ENCODE peak calls at places on chromosomes 16 and 17, in eight cellular contexts. O, C, L, Q, K, I, E and T are unnamed samples.

GRCh38 chr17:18039535-18040286 is 503 bp downstream of the GID4 start:
- DNase-seq in O (no peak), C (peak; percentile 46), L (no peak), Q (peak; percentile 68), K (peak; percentile 74), I (peak; percentile 63), E (peak; percentile 32), T (no peak)

GRCh38 chr17:49218941-49219913 is 8.7 kb downstream of the ABI3 start:
- DNase-seq in O (peak; percentile 80), C (no peak), L (no peak), Q (no peak), K (no peak), I (peak; percentile 64), E (peak; percentile 54), T (no peak)

GRCh38 chr17:72122668-72123495 is 2.1 kb downstream of the SOX9 start:
- DNase-seq in O (peak; percentile 78), C (no peak), L (no peak), Q (peak; percentile 52), K (peak; percentile 70), I (peak; percentile 64), E (peak; percentile 65), T (no peak)

GRCh38 chr17:72376486-72377345 is 255.9 kb downstream of the SOX9 start:
- DNase-seq in O (no peak), C (no peak), L (no peak), Q (no peak), K (no peak), I (no peak), E (no peak), T (no peak)

GRCh38 chr16:89378947-89379771 is 111.2 kb downstream of the ANKRD11 start:
- DNase-seq in O (peak; percentile 70), C (no peak), L (no peak), Q (no peak), K (peak; percentile 55), I (no peak), E (no peak), T (no peak)

GRCh38 chr17:83079340-83079747 is at the start of gene METRNL:
- DNase-seq in O (peak; percentile 95), C (peak; percentile 66), L (peak; percentile 79), Q (peak; percentile 88), K (peak; percentile 92), I (peak; percentile 69), E (peak; percentile 70), T (peak; percentile 35)

GRCh38 chr16:4264546-4264945 is 8.3 kb downstream of the TFAP4 start:
- DNase-seq in O (no peak), C (no peak), L (peak; percentile 25), Q (no peak), K (no peak), I (no peak), E (peak; percentile 31), T (no peak)

GRCh38 chr16:11797957-11798299 is 870 bp upstream of the ZC3H7A start:
- DNase-seq in O (no peak), C (peak; percentile 13), L (no peak), Q (no peak), K (no peak), I (no peak), E (peak; percentile 37), T (no peak)

GRCh38 chr17:31677036-31677435 is 182.0 kb downstream of the COPRS start:
- DNase-seq in O (no peak), C (no peak), L (no peak), Q (no peak), K (no peak), I (no peak), E (no peak), T (no peak)

GRCh38 chr17:12973496-12974318 is 44.1 kb downstream of the ELAC2 start:
- DNase-seq in O (peak; percentile 78), C (no peak), L (peak; percentile 28), Q (peak; percentile 10), K (no peak), I (peak; percentile 69), E (no peak), T (no peak)

GRCh38 chr17:53792451-53792850 is 30.3 kb upstream of the KIF2B start:
- DNase-seq in O (no peak), C (no peak), L (no peak), Q (no peak), K (no peak), I (no peak), E (no peak), T (no peak)

GRCh38 chr16:89602273-89602951 is 11.0 kb upstream of the DPEP1 start:
- DNase-seq in O (no peak), C (peak; percentile 55), L (peak; percentile 40), Q (peak; percentile 44), K (no peak), I (peak; percentile 80), E (no peak), T (no peak)

GRCh38 chr17:39752241-39752831 is 14.6 kb downstream of the GRB7 start:
- DNase-seq in O (no peak), C (no peak), L (no peak), Q (no peak), K (peak; percentile 50), I (peak; percentile 42), E (no peak), T (no peak)

GRCh38 chr17:42365136-42365535 is 23.1 kb downstream of the STAT3 start:
- DNase-seq in O (no peak), C (peak; percentile 31), L (no peak), Q (no peak), K (no peak), I (no peak), E (no peak), T (no peak)

GRCh38 chr16:11791144-11791828 is 5.8 kb downstream of the ZC3H7A start:
- DNase-seq in O (peak; percentile 43), C (no peak), L (no peak), Q (peak; percentile 49), K (no peak), I (no peak), E (no peak), T (no peak)

GRCh38 chr16:824601-825000 is 24.1 kb upstream of the GNG13 start:
- DNase-seq in O (no peak), C (no peak), L (no peak), Q (no peak), K (no peak), I (no peak), E (no peak), T (no peak)

GRCh38 chr16:822909-823297 is 22.4 kb upstream of the GNG13 start:
- DNase-seq in O (no peak), C (no peak), L (no peak), Q (no peak), K (no peak), I (no peak), E (no peak), T (no peak)

GRCh38 chr16:824194-824593 is 23.7 kb upstream of the GNG13 start:
- DNase-seq in O (no peak), C (no peak), L (no peak), Q (no peak), K (no peak), I (no peak), E (no peak), T (no peak)

GRCh38 chr16:827513-827912 is 27.0 kb upstream of the GNG13 start:
- DNase-seq in O (no peak), C (no peak), L (no peak), Q (no peak), K (no peak), I (no peak), E (no peak), T (no peak)

GRCh38 chr16:825298-826061 is 24.9 kb upstream of the GNG13 start:
- DNase-seq in O (no peak), C (no peak), L (peak; percentile 39), Q (no peak), K (no peak), I (no peak), E (no peak), T (no peak)
- H3K27ac ChIP-seq in O (no peak overlapping the region), C (no peak overlapping the region), L (no peak overlapping the region), Q (no peak overlapping the region), K (no peak overlapping the region), I (no peak overlapping the region), E (no peak overlapping the region), T (no peak overlapping the region)

GRCh38 chr17:48043171-48043570 is 5.0 kb upstream of the NFE2L1 start:
- DNase-seq in O (no peak), C (no peak), L (no peak), Q (no peak), K (no peak), I (no peak), E (no peak), T (no peak)

GRCh38 chr17:48046296-48046695 is 1.9 kb upstream of the NFE2L1 start:
- DNase-seq in O (no peak), C (no peak), L (no peak), Q (no peak), K (no peak), I (no peak), E (no peak), T (no peak)

GRCh38 chr17:48047113-48047740 is 932 bp upstream of the NFE2L1 start:
- DNase-seq in O (no peak), C (peak; percentile 26), L (no peak), Q (no peak), K (peak; percentile 41), I (peak; percentile 16), E (peak; percentile 20), T (no peak)

GRCh38 chr17:48044851-48045250 is 3.3 kb upstream of the NFE2L1 start:
- DNase-seq in O (no peak), C (no peak), L (no peak), Q (no peak), K (no peak), I (no peak), E (no peak), T (no peak)

GRCh38 chr17:48045270-48046001 is 2.7 kb upstream of the NFE2L1 start:
- DNase-seq in O (peak; percentile 31), C (no peak), L (no peak), Q (no peak), K (no peak), I (no peak), E (no peak), T (no peak)
- H3K27ac ChIP-seq in O (no peak overlapping the region), C (peak overlapping the region; percentile 0), L (peak overlapping the region; percentile 14), Q (peak overlapping the region; percentile 49), K (no peak overlapping the region), I (no peak overlapping the region), E (no peak overlapping the region), T (no peak overlapping the region)

GRCh38 chr16:28824548-28824973 is 1.8 kb downstream of the ATXN2L start:
- DNase-seq in O (no peak), C (no peak), L (no peak), Q (no peak), K (no peak), I (no peak), E (no peak), T (no peak)
- H3K27ac ChIP-seq in O (no peak overlapping the region), C (peak overlapping the region; percentile 95), L (peak overlapping the region; percentile 94), Q (peak overlapping the region; percentile 99), K (peak overlapping the region; percentile 100), I (peak overlapping the region; percentile 99), E (peak overlapping the region; percentile 98), T (peak overlapping the region; percentile 96)

GRCh38 chr16:66409156-66409555 is 17.9 kb upstream of the BEAN1 start:
- DNase-seq in O (no peak), C (no peak), L (no peak), Q (no peak), K (no peak), I (no peak), E (no peak), T (no peak)
- H3K27ac ChIP-seq in O (no peak overlapping the region), C (peak overlapping the region; percentile 63), L (no peak overlapping the region), Q (peak overlapping the region; percentile 87), K (no peak overlapping the region), I (no peak overlapping the region), E (no peak overlapping the region), T (no peak overlapping the region)